ENCODE peak calls at places on chromosomes 4 and X, in ten cellular contexts. One of them, this sample, is unnamed.

GRCh38 chr4:168335621-168336020 is 17.1 kb upstream of the DDX60 start:
- DNase-seq in lower leg skin: no peak
- DNase-seq in neural progenitor cell: no peak
- DNase-seq in HFFc6: no peak
- DNase-seq in sigmoid colon: no peak
- DNase-seq in spleen: no peak
- DNase-seq in A549: no peak
- DNase-seq in fibroblast of the aortic adventitia: peak
- DNase-seq in GM13977: no peak
- DNase-seq in fibroblast of mammary gland: no peak
- DNase-seq in this sample: no peak

GRCh38 chrX:2698604-2699003 is 7.5 kb downstream of the CD99 start:
- DNase-seq in HFFc6: no peak
- DNase-seq in fibroblast of mammary gland: no peak
- DNase-seq in A549: no peak
- DNase-seq in neural progenitor cell: no peak
- DNase-seq in fibroblast of the aortic adventitia: no peak
- DNase-seq in spleen: peak
- DNase-seq in GM13977: no peak
- DNase-seq in lower leg skin: peak
- DNase-seq in sigmoid colon: no peak
- DNase-seq in this sample: no peak

GRCh38 chr4:94641702-94642560 is 115.8 kb upstream of the BMPR1B start:
- DNase-seq in fibroblast of mammary gland: peak
- DNase-seq in HFFc6: peak
- DNase-seq in spleen: no peak
- DNase-seq in fibroblast of the aortic adventitia: peak
- DNase-seq in lower leg skin: no peak
- DNase-seq in sigmoid colon: no peak
- DNase-seq in neural progenitor cell: no peak
- DNase-seq in A549: peak
- DNase-seq in GM13977: no peak
- DNase-seq in this sample: no peak

GRCh38 chrX:155900765-155901164 is 19.6 kb downstream of the VAMP7 start:
- DNase-seq in lower leg skin: no peak
- DNase-seq in HFFc6: no peak
- DNase-seq in A549: no peak
- DNase-seq in fibroblast of the aortic adventitia: no peak
- DNase-seq in GM13977: no peak
- DNase-seq in neural progenitor cell: no peak
- DNase-seq in sigmoid colon: no peak
- DNase-seq in fibroblast of mammary gland: no peak
- DNase-seq in spleen: no peak
- DNase-seq in this sample: no peak

GRCh38 chr4:78460368-78460767 is 91.2 kb upstream of the ANXA3 start:
- DNase-seq in A549: no peak
- DNase-seq in lower leg skin: no peak
- DNase-seq in neural progenitor cell: no peak
- DNase-seq in GM13977: no peak
- DNase-seq in spleen: no peak
- DNase-seq in fibroblast of mammary gland: no peak
- DNase-seq in HFFc6: no peak
- DNase-seq in fibroblast of the aortic adventitia: no peak
- DNase-seq in sigmoid colon: no peak
- DNase-seq in this sample: no peak

GRCh38 chr4:48127882-48128394 is 6.1 kb downstream of the TXK start:
- DNase-seq in A549: peak
- DNase-seq in neural progenitor cell: peak
- DNase-seq in sigmoid colon: no peak
- DNase-seq in spleen: peak
- DNase-seq in fibroblast of the aortic adventitia: peak
- DNase-seq in GM13977: peak
- DNase-seq in fibroblast of mammary gland: peak
- DNase-seq in HFFc6: peak
- DNase-seq in lower leg skin: peak
- DNase-seq in this sample: peak

GRCh38 chr4:149801416-149801815 is 14.2 kb downstream of the IQCM start:
- DNase-seq in A549: no peak
- DNase-seq in lower leg skin: no peak
- DNase-seq in fibroblast of mammary gland: peak
- DNase-seq in HFFc6: no peak
- DNase-seq in neural progenitor cell: no peak
- DNase-seq in spleen: no peak
- DNase-seq in fibroblast of the aortic adventitia: no peak
- DNase-seq in GM13977: no peak
- DNase-seq in sigmoid colon: no peak
- DNase-seq in this sample: no peak

GRCh38 chr4:181578911-181579310 is 664.3 kb upstream of the TENM3 start:
- DNase-seq in GM13977: no peak
- DNase-seq in neural progenitor cell: no peak
- DNase-seq in A549: no peak
- DNase-seq in lower leg skin: no peak
- DNase-seq in HFFc6: no peak
- DNase-seq in fibroblast of the aortic adventitia: no peak
- DNase-seq in spleen: no peak
- DNase-seq in fibroblast of mammary gland: no peak
- DNase-seq in sigmoid colon: no peak
- DNase-seq in this sample: no peak

GRCh38 chr4:124640037-124640730 is 72.3 kb downstream of the ANKRD50 start:
- DNase-seq in A549: peak
- DNase-seq in HFFc6: peak
- DNase-seq in fibroblast of mammary gland: peak
- DNase-seq in lower leg skin: no peak
- DNase-seq in sigmoid colon: no peak
- DNase-seq in GM13977: no peak
- DNase-seq in neural progenitor cell: no peak
- DNase-seq in spleen: no peak
- DNase-seq in fibroblast of the aortic adventitia: peak
- DNase-seq in this sample: no peak

GRCh38 chr4:75142850-75143249 is 209.9 kb downstream of the PARM1 start:
- DNase-seq in neural progenitor cell: no peak
- DNase-seq in GM13977: no peak
- DNase-seq in A549: no peak
- DNase-seq in spleen: no peak
- DNase-seq in HFFc6: peak
- DNase-seq in fibroblast of the aortic adventitia: no peak
- DNase-seq in lower leg skin: no peak
- DNase-seq in sigmoid colon: no peak
- DNase-seq in fibroblast of mammary gland: peak
- DNase-seq in this sample: no peak

GRCh38 chr4:185859106-185859505 is 47.1 kb upstream of the SORBS2 start:
- DNase-seq in GM13977: no peak
- DNase-seq in fibroblast of mammary gland: no peak
- DNase-seq in sigmoid colon: no peak
- DNase-seq in A549: no peak
- DNase-seq in lower leg skin: no peak
- DNase-seq in fibroblast of the aortic adventitia: no peak
- DNase-seq in neural progenitor cell: no peak
- DNase-seq in spleen: no peak
- DNase-seq in HFFc6: no peak
- DNase-seq in this sample: no peak

GRCh38 chrX:11665144-11666040 is at the start of gene ARHGAP6:
- DNase-seq in A549: no peak
- DNase-seq in neural progenitor cell: peak
- DNase-seq in fibroblast of mammary gland: peak
- DNase-seq in sigmoid colon: peak
- DNase-seq in GM13977: peak
- DNase-seq in fibroblast of the aortic adventitia: peak
- DNase-seq in spleen: no peak
- DNase-seq in lower leg skin: peak
- DNase-seq in HFFc6: no peak
- DNase-seq in this sample: peak

GRCh38 chrX:15321447-15321846 is 6.0 kb upstream of the ASB11 start:
- DNase-seq in GM13977: no peak
- DNase-seq in neural progenitor cell: no peak
- DNase-seq in fibroblast of mammary gland: no peak
- DNase-seq in HFFc6: no peak
- DNase-seq in A549: no peak
- DNase-seq in lower leg skin: no peak
- DNase-seq in spleen: no peak
- DNase-seq in fibroblast of the aortic adventitia: no peak
- DNase-seq in sigmoid colon: no peak
- DNase-seq in this sample: no peak

GRCh38 chr4:184961693-184962092 is 56.6 kb upstream of the HELT start:
- DNase-seq in fibroblast of the aortic adventitia: no peak
- DNase-seq in GM13977: no peak
- DNase-seq in sigmoid colon: no peak
- DNase-seq in HFFc6: no peak
- DNase-seq in A549: no peak
- DNase-seq in lower leg skin: no peak
- DNase-seq in fibroblast of mammary gland: no peak
- DNase-seq in spleen: no peak
- DNase-seq in neural progenitor cell: no peak
- DNase-seq in this sample: no peak

GRCh38 chrX:10615931-10616780 is 4.2 kb downstream of the MID1 start:
- DNase-seq in fibroblast of the aortic adventitia: peak
- DNase-seq in A549: no peak
- DNase-seq in HFFc6: peak
- DNase-seq in GM13977: peak
- DNase-seq in lower leg skin: no peak
- DNase-seq in spleen: no peak
- DNase-seq in sigmoid colon: peak
- DNase-seq in fibroblast of mammary gland: peak
- DNase-seq in neural progenitor cell: peak
- DNase-seq in this sample: peak

GRCh38 chrX:21764043-21764442 is 6.1 kb upstream of the SMPX start:
- DNase-seq in fibroblast of the aortic adventitia: no peak
- DNase-seq in neural progenitor cell: no peak
- DNase-seq in sigmoid colon: no peak
- DNase-seq in spleen: no peak
- DNase-seq in GM13977: no peak
- DNase-seq in A549: no peak
- DNase-seq in HFFc6: no peak
- DNase-seq in fibroblast of mammary gland: no peak
- DNase-seq in lower leg skin: no peak
- DNase-seq in this sample: no peak

GRCh38 chrX:21757960-21758359 is at the start of gene SMPX:
- DNase-seq in neural progenitor cell: no peak
- DNase-seq in fibroblast of mammary gland: no peak
- DNase-seq in fibroblast of the aortic adventitia: no peak
- DNase-seq in A549: no peak
- DNase-seq in spleen: no peak
- DNase-seq in GM13977: no peak
- DNase-seq in sigmoid colon: no peak
- DNase-seq in HFFc6: no peak
- DNase-seq in lower leg skin: no peak
- DNase-seq in this sample: no peak

GRCh38 chrX:21756785-21757529 is 959 bp downstream of the SMPX start:
- DNase-seq in neural progenitor cell: no peak
- DNase-seq in GM13977: no peak
- DNase-seq in HFFc6: no peak
- DNase-seq in lower leg skin: no peak
- DNase-seq in spleen: no peak
- DNase-seq in fibroblast of mammary gland: peak
- DNase-seq in A549: no peak
- DNase-seq in sigmoid colon: no peak
- DNase-seq in fibroblast of the aortic adventitia: no peak
- DNase-seq in this sample: no peak

DNA sequence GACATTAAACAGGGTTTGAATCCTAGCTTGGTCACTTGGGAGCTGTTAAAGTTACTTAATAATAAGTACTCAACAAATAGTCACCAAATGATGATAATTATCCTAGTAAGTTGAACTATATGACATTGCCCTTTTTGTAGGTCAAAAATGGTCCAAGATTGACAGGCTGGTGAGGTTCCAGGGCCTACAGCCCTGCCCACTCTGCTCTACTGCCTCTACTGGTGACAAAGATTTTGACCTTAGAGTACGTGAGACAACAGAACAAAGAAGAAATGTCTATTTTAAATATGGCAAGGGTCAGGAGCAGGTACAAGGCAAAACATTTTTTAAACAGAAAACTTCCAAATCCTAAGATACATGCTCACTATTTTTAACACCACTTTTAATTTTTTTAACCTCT is 572 bp upstream of the SMPX start:
- DNase-seq in A549: no peak
- DNase-seq in fibroblast of the aortic adventitia: no peak
- DNase-seq in spleen: no peak
- DNase-seq in sigmoid colon: no peak
- DNase-seq in HFFc6: no peak
- DNase-seq in lower leg skin: no peak
- DNase-seq in fibroblast of mammary gland: no peak
- DNase-seq in GM13977: no peak
- DNase-seq in neural progenitor cell: no peak
- DNase-seq in this sample: no peak
- TF ChIP-seq CTCF in A549: no peak
- TF ChIP-seq CTCF in fibroblast of the aortic adventitia: no peak
- TF ChIP-seq CTCF in spleen: no peak
- TF ChIP-seq CTCF in sigmoid colon: no peak
- TF ChIP-seq CTCF in HFFc6: no peak
- TF ChIP-seq CTCF in lower leg skin: no peak
- TF ChIP-seq CTCF in fibroblast of mammary gland: no peak
- TF ChIP-seq CTCF in GM13977: no peak
- TF ChIP-seq CTCF in neural progenitor cell: no peak
- TF ChIP-seq CTCF in this sample: no peak

GRCh38 chr4:121696140-121696640 is 590 bp downstream of the ANXA5 start:
- DNase-seq in A549: no peak
- DNase-seq in spleen: peak
- DNase-seq in GM13977: peak
- DNase-seq in fibroblast of mammary gland: peak
- DNase-seq in neural progenitor cell: peak
- DNase-seq in fibroblast of the aortic adventitia: peak
- DNase-seq in lower leg skin: peak
- DNase-seq in sigmoid colon: peak
- DNase-seq in HFFc6: peak
- DNase-seq in this sample: peak
- TF ChIP-seq CTCF in A549: no peak
- TF ChIP-seq CTCF in spleen: peak
- TF ChIP-seq CTCF in GM13977: peak
- TF ChIP-seq CTCF in fibroblast of mammary gland: peak
- TF ChIP-seq CTCF in neural progenitor cell: no peak
- TF ChIP-seq CTCF in fibroblast of the aortic adventitia: peak
- TF ChIP-seq CTCF in lower leg skin: no peak
- TF ChIP-seq CTCF in sigmoid colon: no peak
- TF ChIP-seq CTCF in HFFc6: no peak
- TF ChIP-seq CTCF in this sample: peak

GRCh38 chr4:123580981-123581664 is 184.5 kb downstream of the SPRY1 start:
- DNase-seq in GM13977: no peak
- DNase-seq in spleen: no peak
- DNase-seq in fibroblast of mammary gland: no peak
- DNase-seq in fibroblast of the aortic adventitia: no peak
- DNase-seq in sigmoid colon: no peak
- DNase-seq in A549: no peak
- DNase-seq in lower leg skin: no peak
- DNase-seq in HFFc6: no peak
- DNase-seq in neural progenitor cell: no peak
- DNase-seq in this sample: no peak
- TF ChIP-seq CTCF in GM13977: no peak
- TF ChIP-seq CTCF in spleen: no peak
- TF ChIP-seq CTCF in fibroblast of mammary gland: no peak
- TF ChIP-seq CTCF in fibroblast of the aortic adventitia: peak
- TF ChIP-seq CTCF in sigmoid colon: no peak
- TF ChIP-seq CTCF in A549: no peak
- TF ChIP-seq CTCF in lower leg skin: no peak
- TF ChIP-seq CTCF in HFFc6: no peak
- TF ChIP-seq CTCF in neural progenitor cell: no peak
- TF ChIP-seq CTCF in this sample: no peak

DNA sequence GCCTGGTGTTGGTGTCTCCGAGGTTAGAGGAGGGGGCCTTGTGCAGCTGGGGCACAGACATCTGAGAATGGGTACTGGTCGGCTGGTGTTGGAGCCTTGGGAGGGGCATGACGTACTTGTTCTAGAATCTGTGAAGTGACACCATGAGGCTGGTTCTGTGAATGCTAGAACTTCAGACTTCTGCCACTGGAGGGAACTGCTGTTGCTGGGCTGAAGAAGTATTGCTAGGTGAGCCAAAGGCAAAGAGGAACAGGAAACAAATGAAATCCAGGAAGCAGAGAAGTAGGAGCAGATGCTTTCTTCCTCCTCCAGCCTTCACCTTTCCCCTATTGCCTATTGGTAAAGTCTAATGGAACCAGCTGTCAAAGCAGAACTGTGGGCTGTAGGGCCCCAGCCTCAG is 120.9 kb upstream of the DDIT4L start:
- DNase-seq in A549: no peak
- DNase-seq in fibroblast of the aortic adventitia: peak
- DNase-seq in fibroblast of mammary gland: no peak
- DNase-seq in neural progenitor cell: peak
- DNase-seq in HFFc6: peak
- DNase-seq in GM13977: no peak
- DNase-seq in lower leg skin: no peak
- DNase-seq in spleen: no peak
- DNase-seq in sigmoid colon: no peak
- DNase-seq in this sample: no peak
- TF ChIP-seq CTCF in A549: no peak
- TF ChIP-seq CTCF in fibroblast of the aortic adventitia: peak
- TF ChIP-seq CTCF in fibroblast of mammary gland: peak
- TF ChIP-seq CTCF in neural progenitor cell: no peak
- TF ChIP-seq CTCF in HFFc6: peak
- TF ChIP-seq CTCF in GM13977: no peak
- TF ChIP-seq CTCF in lower leg skin: no peak
- TF ChIP-seq CTCF in spleen: no peak
- TF ChIP-seq CTCF in sigmoid colon: no peak
- TF ChIP-seq CTCF in this sample: no peak